ENCODE peak calls at places on chromosomes 5 and 9, in four cellular contexts. H is GM20000, P is GM10248, E is AG04450. K is an unnamed sample.

GRCh38 chr9:111163738-111164399 is 125.6 kb upstream of the LPAR1 start:
- DNase-seq in E (no peak), P (no peak), H (no peak), K (no peak)

GRCh38 chr9:123090198-123090896 is 56.9 kb downstream of the GPR21 start:
- DNase-seq in H (no peak), P (no peak), E (peak; percentile 10), K (no peak)

GRCh38 chr9:120431268-120431667 is 148.7 kb downstream of the CDK5RAP2 start:
- DNase-seq in H (no peak), P (no peak), E (no peak), K (no peak)

GRCh38 chr5:96067251-96067650 is 105.6 kb upstream of the ELL2 start:
- DNase-seq in E (no peak), H (no peak), P (no peak), K (no peak)

GRCh38 chr5:5658226-5658625 is 235.7 kb downstream of the ICE1 start:
- DNase-seq in H (peak; percentile 9), P (no peak), E (no peak), K (no peak)

GRCh38 chr5:143494162-143494561 is 90.7 kb upstream of the NR3C1 start:
- DNase-seq in P (no peak), H (no peak), E (peak; percentile 72), K (no peak)

GRCh38 chr5:173456751-173457171 is 128.5 kb upstream of the STC2 start:
- DNase-seq in E (no peak), P (no peak), H (no peak), K (no peak)

GRCh38 chr9:133359420-133360175 is 3.2 kb downstream of the SURF2 start:
- DNase-seq in P (no peak), H (no peak), E (no peak), K (no peak)

GRCh38 chr5:95734916-95735315 is 3.8 kb downstream of the RHOBTB3 start:
- DNase-seq in E (peak; percentile 27), H (no peak), P (no peak), K (no peak)

GRCh38 chr5:131193106-131193505 is 22.4 kb downstream of the LYRM7 start:
- DNase-seq in H (no peak), P (no peak), E (no peak), K (no peak)

DNA sequence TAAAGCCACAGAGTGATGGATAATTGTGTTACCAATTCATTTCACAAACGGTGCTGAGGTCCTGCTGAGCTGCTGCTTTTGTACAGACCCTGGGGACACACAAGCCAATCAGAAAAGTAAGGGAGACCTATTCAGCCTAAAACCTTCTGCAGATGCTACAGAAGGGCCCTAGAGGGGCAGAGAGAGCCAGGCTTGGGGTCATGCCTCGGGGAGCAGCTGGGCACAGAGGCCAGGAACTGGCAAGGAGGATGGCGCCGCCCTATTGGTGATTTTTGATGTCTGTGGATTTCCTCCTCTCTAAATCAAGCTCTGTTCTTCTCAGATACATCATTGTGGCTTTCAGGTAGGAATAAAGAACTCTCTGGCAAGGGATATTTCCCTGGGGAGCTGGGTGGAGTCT is 181.9 kb downstream of the ZNF462 start:
- DNase-seq in H (no peak), E (no peak), P (no peak), K (no peak)
- TF ChIP-seq CTCF in H (peak; percentile 5), E (no peak), P (peak; percentile 7), K (peak; percentile 23)

GRCh38 chr5:61817472-61818326 is 485.6 kb downstream of the ZSWIM6 start:
- DNase-seq in E (peak; percentile 11), H (no peak), P (no peak), K (no peak)
- TF ChIP-seq CTCF in E (peak; percentile 75), H (no peak), P (peak; percentile 9), K (peak; percentile 37)

GRCh38 chr5:14872070-14872989 is 752 bp upstream of the ANKH start:
- DNase-seq in H (peak; percentile 61), P (peak; percentile 57), E (no peak), K (peak; percentile 60)
- TF ChIP-seq CTCF in H (no peak), P (peak; percentile 30), E (peak; percentile 12), K (peak; percentile 33)

DNA sequence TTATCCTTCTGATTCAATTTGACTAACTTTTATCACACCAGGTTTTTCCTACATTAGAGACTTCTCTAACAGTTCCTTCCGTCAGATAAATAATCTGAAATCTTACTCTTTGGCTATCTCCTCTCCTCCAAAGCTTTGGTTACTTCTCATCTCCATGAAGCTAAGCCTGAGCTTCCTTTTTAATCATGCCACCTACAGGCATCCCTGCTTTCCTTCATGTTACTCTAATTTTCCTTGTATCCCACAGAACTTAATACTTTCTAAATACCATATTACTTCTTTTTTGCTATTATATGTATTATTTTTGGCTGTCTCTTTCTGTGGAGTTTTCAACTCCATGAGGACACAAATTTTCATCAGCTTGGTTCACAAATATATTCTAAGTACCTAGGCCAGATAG is 49.7 kb downstream of the C9 start:
- DNase-seq in E (no peak), H (no peak), P (no peak), K (no peak)
- TF ChIP-seq CTCF in E (peak; percentile 2), H (no peak), P (no peak), K (no peak)

DNA sequence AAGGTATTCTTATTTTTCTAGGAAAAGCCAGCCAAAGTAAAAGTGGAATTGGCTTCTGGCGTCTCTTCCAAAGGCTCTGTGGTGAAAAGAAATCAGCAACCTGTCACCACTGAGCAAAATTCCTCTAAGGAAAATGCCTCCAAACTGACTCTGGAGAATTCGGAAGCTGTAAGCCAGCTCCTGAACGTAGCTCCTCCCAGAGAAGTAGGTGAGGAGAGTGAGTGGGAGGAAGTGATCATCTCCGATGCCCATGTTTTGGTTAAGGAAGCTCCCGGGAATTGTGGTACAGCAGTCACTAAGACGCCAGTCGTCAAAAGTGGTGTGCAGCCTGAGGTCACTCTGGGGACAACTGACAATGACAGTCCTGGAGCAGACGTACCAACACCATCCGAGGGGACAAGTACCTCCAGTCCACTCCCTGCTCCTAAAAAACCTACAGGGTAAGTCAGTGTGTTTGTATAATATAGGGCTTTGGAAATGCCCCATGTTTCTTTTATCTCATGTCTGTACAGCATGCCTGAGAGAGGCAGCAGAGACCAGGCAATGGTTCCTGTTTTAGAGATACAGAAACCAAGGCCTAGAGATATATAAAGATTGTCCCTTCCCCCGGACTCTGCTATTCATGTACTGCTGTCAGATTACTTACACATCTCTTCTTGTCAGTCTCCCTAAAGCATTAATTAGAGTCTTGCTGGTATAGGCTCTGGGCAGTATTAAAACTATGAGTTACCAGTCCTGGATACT is 23.9 kb downstream of the HMGXB3 start:
- DNase-seq in E (no peak), H (no peak), P (no peak), K (no peak)
- TF ChIP-seq CTCF in E (peak; percentile 14), H (no peak), P (no peak), K (peak; percentile 18)

GRCh38 chr5:135891280-135891679 is 4.4 kb downstream of the IL9 start:
- DNase-seq in P (no peak), E (no peak), H (no peak), K (no peak)

GRCh38 chr5:135894271-135894670 is 1.4 kb downstream of the IL9 start:
- DNase-seq in P (no peak), H (no peak), E (no peak), K (no peak)

GRCh38 chr5:135890867-135891266 is 4.8 kb downstream of the IL9 start:
- DNase-seq in P (no peak), E (no peak), H (no peak), K (no peak)

GRCh38 chr5:135890296-135890695 is 5.3 kb downstream of the IL9 start:
- DNase-seq in H (no peak), P (no peak), E (no peak), K (no peak)

GRCh38 chr5:135891804-135892203 is 3.8 kb downstream of the IL9 start:
- DNase-seq in H (no peak), E (no peak), P (no peak), K (no peak)
- TF ChIP-seq CTCF in H (no peak), E (peak; percentile 36), P (no peak), K (no peak)

DNA sequence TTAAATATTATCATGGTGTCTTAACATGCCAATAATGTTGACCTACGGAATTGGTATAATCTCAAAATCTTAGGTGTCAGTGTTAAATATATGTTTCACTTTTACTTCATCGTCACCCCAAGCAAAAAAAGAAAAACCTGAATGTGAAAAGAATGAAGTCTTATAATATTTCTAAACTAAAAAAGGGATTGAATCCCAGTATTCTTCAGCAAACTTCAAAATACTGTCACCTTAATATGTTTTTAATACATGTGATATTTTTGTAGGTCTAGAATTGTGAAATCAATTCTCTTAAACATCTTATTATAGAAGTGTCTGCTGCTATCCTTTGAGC is 14.1 kb downstream of the UBE2D2 start:
- DNase-seq in H (no peak), P (no peak), E (no peak), K (no peak)
- TF ChIP-seq CTCF in H (no peak), P (no peak), E (no peak), K (no peak)

GRCh38 chr5:75620184-75620959 is 9.1 kb downstream of the ANKDD1B start:
- DNase-seq in E (no peak), P (no peak), H (no peak), K (no peak)
- TF ChIP-seq CTCF in E (no peak), P (no peak), H (no peak), K (no peak)

GRCh38 chr5:157303667-157304327 is 37.9 kb downstream of the CYFIP2 start:
- DNase-seq in H (no peak), E (no peak), P (no peak), K (no peak)
- TF ChIP-seq CTCF in H (no peak), E (peak; percentile 7), P (peak; percentile 24), K (peak; percentile 15)

K was measured in GM13977.